ENCODE peak calls at places on chromosomes 3 and 15, in five cellular contexts. Y, E, D, A and T are unnamed samples.

GRCh38 chr3:156547637-156548036 is 7.3 kb downstream of the SSR3 start:
- DNase-seq in Y (no peak), E (no peak), D (no peak), A (no peak), T (no peak)

GRCh38 chr3:4722103-4722502 is 229.0 kb downstream of the ITPR1 start:
- DNase-seq in Y (peak; percentile 68), E (peak; percentile 88), D (peak; percentile 78), A (no peak), T (peak; percentile 57)

GRCh38 chr3:159882784-159883779 is 105.6 kb upstream of the IL12A start:
- DNase-seq in Y (no peak), E (no peak), D (peak; percentile 73), A (no peak), T (no peak)

GRCh38 chr15:69080203-69080957 is 65.9 kb downstream of the NOX5 start:
- DNase-seq in Y (no peak), E (no peak), D (peak; percentile 22), A (no peak), T (no peak)

GRCh38 chr3:22361465-22361864 is 610.5 kb upstream of the ZNF385D start:
- DNase-seq in Y (no peak), E (no peak), D (no peak), A (no peak), T (no peak)

GRCh38 chr15:82111918-82112317 is 66.1 kb upstream of the MEX3B start:
- DNase-seq in Y (no peak), E (no peak), D (no peak), A (no peak), T (no peak)

GRCh38 chr15:83304861-83305661 is 20.6 kb upstream of the BNC1 start:
- DNase-seq in Y (no peak), E (no peak), D (peak; percentile 95), A (no peak), T (no peak)

GRCh38 chr15:75249726-75250125 is 8.4 kb upstream of the GOLGA6C start:
- DNase-seq in Y (no peak), E (no peak), D (no peak), A (no peak), T (no peak)

DNA sequence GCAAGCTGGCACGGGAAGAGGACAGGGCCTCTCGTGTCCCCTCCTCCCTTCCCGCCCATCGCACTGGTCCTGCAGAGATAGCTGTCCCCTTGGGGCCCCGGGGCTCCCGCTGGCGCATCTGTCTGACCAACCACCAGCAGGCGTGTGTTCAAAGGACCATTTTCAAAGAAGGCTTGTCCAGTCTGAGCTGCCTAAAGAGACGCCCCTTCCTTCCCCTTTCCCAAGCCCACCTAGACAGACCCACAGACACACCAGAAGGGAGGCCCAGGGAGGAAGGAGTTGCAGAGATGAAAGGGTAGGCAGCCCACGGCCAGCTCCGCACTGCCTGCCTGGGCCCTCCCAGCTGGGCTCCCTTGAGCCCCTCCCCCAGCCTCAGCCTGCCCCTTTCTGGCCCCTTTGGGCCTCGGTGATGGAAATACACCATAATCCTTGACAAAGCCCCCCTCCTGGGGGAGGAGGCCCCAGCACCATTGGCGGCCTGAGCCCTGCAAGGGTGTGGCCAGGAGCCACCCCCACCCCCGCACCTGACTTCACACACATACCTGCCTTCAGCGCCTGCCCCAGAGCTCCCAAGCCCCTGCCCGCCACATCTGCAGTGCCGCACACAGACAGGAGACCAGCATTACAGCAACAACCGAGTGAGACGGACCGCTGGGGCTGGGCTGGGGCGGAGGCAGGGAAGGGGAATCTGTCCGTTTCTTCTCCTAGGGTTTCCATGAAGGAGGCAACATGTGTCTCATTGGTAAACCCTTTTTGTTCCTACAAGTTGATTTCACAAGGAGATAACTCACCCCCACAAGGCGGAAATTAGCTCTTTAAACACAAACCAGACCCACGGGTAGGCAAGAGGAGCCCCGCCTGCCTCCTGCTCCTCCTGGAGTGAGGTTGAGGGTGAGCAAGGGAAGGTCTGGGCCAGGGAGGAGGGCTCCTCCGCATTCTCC is at the start of gene STRA6:
- DNase-seq in Y (no peak), E (peak; percentile 75), D (no peak), A (no peak), T (no peak)
- H3K27ac ChIP-seq in Y (no peak within 1 kb of the TSS), E (peak within 1 kb of the TSS; percentile 97), D (peak within 1 kb of the TSS; percentile 80), A (no peak within 1 kb of the TSS), T (no peak within 1 kb of the TSS)

DNA sequence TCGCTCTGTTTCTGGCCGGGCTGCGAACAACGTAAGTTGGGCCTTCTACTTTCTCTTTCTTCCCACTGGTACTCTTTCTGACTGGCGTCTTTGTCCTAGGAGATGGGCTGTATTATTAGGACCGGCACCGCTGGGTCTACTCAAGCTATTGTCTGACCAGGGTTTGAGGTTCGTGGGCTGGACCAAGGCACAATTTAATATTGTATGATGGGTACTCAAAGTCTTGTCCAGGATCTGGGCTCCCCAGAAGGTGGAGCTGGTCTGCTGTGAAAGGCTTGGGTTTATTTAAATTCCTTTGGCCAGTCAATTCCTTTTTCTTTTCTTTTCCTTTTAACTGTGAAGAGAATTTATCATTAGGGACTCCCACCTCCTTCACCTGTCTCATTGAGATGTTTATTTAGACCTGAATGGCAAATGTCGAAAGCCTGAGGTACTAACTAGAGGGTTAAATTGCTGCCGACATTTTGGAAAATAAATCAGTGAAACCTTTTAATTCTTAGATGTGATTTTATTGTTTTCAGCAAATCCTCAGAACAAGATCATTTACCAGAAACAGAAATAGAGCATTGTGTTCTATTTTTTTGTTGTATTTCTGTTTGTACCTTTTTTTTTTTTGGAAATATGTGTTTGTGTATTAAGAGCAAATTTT is 410 bp downstream of the LRRC49 start:
- DNase-seq in Y (no peak), E (peak; percentile 40), D (peak; percentile 56), A (no peak), T (peak; percentile 35)
- TF ChIP-seq CTCF in Y (peak; percentile 58), E (peak; percentile 85), D (peak; percentile 78), A (peak; percentile 29), T (peak; percentile 29)

GRCh38 chr15:80587816-80588456 is 107.2 kb upstream of the ABHD17C start:
- DNase-seq in Y (no peak), E (no peak), D (peak; percentile 27), A (no peak), T (no peak)

GRCh38 chr15:80585544-80586018 is 109.5 kb upstream of the ABHD17C start:
- DNase-seq in Y (peak; percentile 31), E (no peak), D (peak; percentile 76), A (peak; percentile 32), T (peak; percentile 13)

GRCh38 chr15:80586141-80586540 is 109.0 kb upstream of the ABHD17C start:
- DNase-seq in Y (no peak), E (no peak), D (no peak), A (no peak), T (no peak)

GRCh38 chr15:80588801-80589200 is 106.3 kb upstream of the ABHD17C start:
- DNase-seq in Y (no peak), E (peak; percentile 80), D (peak; percentile 93), A (peak; percentile 35), T (no peak)

GRCh38 chr15:80587007-80587406 is 108.1 kb upstream of the ABHD17C start:
- DNase-seq in Y (no peak), E (no peak), D (no peak), A (no peak), T (no peak)
- H3K27ac ChIP-seq in Y (no peak overlapping the region), E (peak overlapping the region; percentile 15), D (peak overlapping the region; percentile 97), A (no peak overlapping the region), T (no peak overlapping the region)

GRCh38 chr3:179105881-179106280 is 34.3 kb upstream of the ZMAT3 start:
- DNase-seq in Y (no peak), E (no peak), D (no peak), A (no peak), T (no peak)
- TF ChIP-seq CTCF in Y (no peak), E (no peak), D (no peak), A (no peak), T (no peak)

GRCh38 chr3:127792664-127793292 is 29.5 kb downstream of the MGLL start:
- DNase-seq in Y (no peak), E (no peak), D (peak; percentile 71), A (peak; percentile 50), T (peak; percentile 68)
- H3K27ac ChIP-seq in Y (no peak overlapping the region), E (peak overlapping the region; percentile 80), D (no peak overlapping the region), A (peak overlapping the region; percentile 63), T (peak overlapping the region; percentile 82)

GRCh38 chr3:43892061-43892460 is 201.3 kb downstream of the ABHD5 start:
- DNase-seq in Y (no peak), E (no peak), D (no peak), A (no peak), T (no peak)

GRCh38 chr3:43893721-43894120 is 203.0 kb downstream of the ABHD5 start:
- DNase-seq in Y (no peak), E (no peak), D (no peak), A (no peak), T (no peak)

GRCh38 chr3:43892535-43892934 is 201.8 kb downstream of the ABHD5 start:
- DNase-seq in Y (no peak), E (no peak), D (no peak), A (no peak), T (no peak)

GRCh38 chr3:43895573-43895972 is 204.8 kb downstream of the ABHD5 start:
- DNase-seq in Y (no peak), E (no peak), D (no peak), A (no peak), T (no peak)

DNA sequence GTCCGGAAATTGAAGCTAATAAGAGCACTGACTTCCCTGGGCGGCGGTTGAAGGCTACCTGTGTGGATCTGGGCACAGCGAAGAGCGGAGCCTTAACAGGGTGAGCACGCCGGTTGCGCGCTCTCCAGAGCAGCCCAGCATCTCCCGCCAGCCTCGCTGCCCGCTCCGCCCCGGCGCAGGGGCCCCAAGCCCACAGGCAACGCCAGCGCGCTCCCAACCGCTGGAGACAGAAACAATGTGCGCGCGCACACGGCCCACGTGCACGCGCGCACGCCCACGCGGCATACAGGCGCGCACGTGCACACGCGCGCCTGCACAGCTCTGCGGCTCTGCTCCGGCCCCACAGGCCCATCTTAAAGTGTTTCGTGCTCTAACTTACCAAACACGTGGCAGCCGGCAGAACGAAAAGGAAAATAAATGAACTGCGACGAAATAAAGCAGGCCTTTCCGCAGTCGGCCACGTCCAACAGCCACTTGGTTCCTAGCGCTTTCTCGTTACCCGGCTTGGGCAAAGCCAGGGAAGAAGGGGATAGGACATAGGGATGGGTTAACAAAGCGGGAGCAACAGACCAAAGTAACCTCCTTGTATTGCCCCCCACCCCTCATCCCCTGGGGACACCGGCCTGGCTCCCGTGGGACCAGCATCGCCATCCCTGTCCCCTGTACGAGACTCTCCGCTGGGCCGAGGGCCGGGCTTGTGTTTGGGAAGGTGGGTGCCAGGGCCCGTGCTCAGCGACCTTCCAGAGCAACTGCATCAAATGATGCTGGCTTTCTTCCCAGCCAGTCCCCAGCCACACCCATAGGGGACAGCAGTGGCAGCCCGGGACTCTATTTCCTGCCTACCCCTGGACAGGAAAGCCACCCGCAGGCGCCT is 203.7 kb downstream of the ABHD5 start:
- DNase-seq in Y (peak; percentile 22), E (peak; percentile 45), D (no peak), A (peak; percentile 52), T (peak; percentile 37)
- TF ChIP-seq CTCF in Y (peak; percentile 15), E (no peak), D (no peak), A (no peak), T (no peak)

DNA sequence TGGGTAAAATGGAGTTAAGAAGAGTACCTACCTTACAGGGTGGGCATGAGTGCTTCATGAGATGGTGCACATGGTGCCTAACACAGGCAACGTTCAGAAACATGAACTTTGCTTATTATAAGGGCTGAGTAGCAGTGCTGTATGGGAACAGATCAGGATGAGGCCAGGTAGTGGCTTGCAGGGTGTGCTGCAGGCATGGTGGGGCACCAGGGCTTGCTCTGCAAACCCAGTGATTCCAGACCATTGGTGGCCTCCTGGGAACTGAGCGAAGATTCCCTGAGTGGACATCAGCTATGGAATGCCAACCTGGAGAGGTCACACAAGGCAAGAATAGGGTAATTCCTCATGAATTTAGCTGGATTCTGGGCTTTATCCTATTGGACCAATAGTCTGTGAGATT is 15.8 kb downstream of the TMEM43 start:
- DNase-seq in Y (no peak), E (no peak), D (no peak), A (no peak), T (no peak)
- H3K27ac ChIP-seq in Y (no peak overlapping the region), E (no peak overlapping the region), D (no peak overlapping the region), A (no peak overlapping the region), T (no peak overlapping the region)

GRCh38 chr3:129633751-129634481 is 27.4 kb upstream of the PLXND1 start:
- DNase-seq in Y (no peak), E (no peak), D (peak; percentile 16), A (no peak), T (no peak)
- TF ChIP-seq CTCF in Y (no peak), E (no peak), D (no peak), A (no peak), T (no peak)